ENCODE peak calls at places on chromosome 16, in ten cellular contexts. T is GM23338, A is fibroblast of lung, Y is HCT116, B is GM23248, Q is IMR-90, L is PC-3, U is endothelial cell of umbilical vein, S is mesenchymal stem cell, O is OCI-LY7. C is an unnamed sample.

GRCh38 chr16:66359012-66359411 is 7.5 kb upstream of the CDH5 start:
- DNase-seq in S (peak; percentile 18), Q (peak; percentile 19), L (peak; percentile 75), O (no peak), U (peak; percentile 82), A (peak; percentile 77), B (peak; percentile 90), Y (no peak), T (no peak), C (no peak)

GRCh38 chr16:84685210-84685609 is 14.6 kb upstream of the USP10 start:
- DNase-seq in U (no peak), B (no peak), A (no peak), T (no peak), L (no peak), S (no peak), Y (no peak), Q (no peak), O (no peak), C (no peak)

GRCh38 chr16:12639044-12639443 is 164.6 kb downstream of the CPPED1 start:
- DNase-seq in Y (no peak), B (peak; percentile 76), O (no peak), S (peak; percentile 62), T (no peak), Q (peak; percentile 39), A (peak; percentile 54), U (no peak), L (no peak), C (no peak)

GRCh38 chr16:26475579-26475978 is 591.1 kb upstream of the C16orf82 start:
- DNase-seq in O (no peak), L (no peak), U (no peak), A (no peak), Y (no peak), B (no peak), T (no peak), Q (no peak), S (no peak), C (no peak)

GRCh38 chr16:16075463-16076399 is 126.3 kb downstream of the ABCC1 start:
- DNase-seq in Q (peak; percentile 41), S (peak; percentile 72), U (no peak), T (no peak), B (no peak), A (peak; percentile 41), L (no peak), O (no peak), Y (no peak), C (no peak)

GRCh38 chr16:11494029-11494428 is 92.7 kb downstream of the LITAF start:
- DNase-seq in B (no peak), Y (no peak), Q (no peak), T (no peak), S (no peak), U (no peak), L (no peak), A (no peak), O (no peak), C (no peak)

GRCh38 chr16:27449434-27450188 is 47.6 kb downstream of the IL21R start:
- DNase-seq in U (no peak), A (no peak), O (peak; percentile 23), T (no peak), B (no peak), S (no peak), L (no peak), Y (no peak), Q (no peak), C (no peak)

GRCh38 chr16:2686912-2687507 is 4.7 kb downstream of the KCTD5 start:
- DNase-seq in B (no peak), T (no peak), Q (no peak), A (no peak), O (peak; percentile 57), S (no peak), L (no peak), Y (no peak), U (no peak), C (no peak)

GRCh38 chr16:5903153-5903552 is 805.6 kb upstream of the EEF2KMT start:
- DNase-seq in T (no peak), S (no peak), Q (no peak), A (peak; percentile 31), O (no peak), L (no peak), Y (no peak), U (no peak), B (no peak), C (no peak)

GRCh38 chr16:84144301-84144858 is 597 bp downstream of the HSDL1 start:
- DNase-seq in A (no peak), O (peak; percentile 53), Q (peak; percentile 5), T (peak; percentile 50), U (peak; percentile 48), B (peak; percentile 64), L (peak; percentile 6), Y (no peak), S (peak; percentile 41), C (peak; percentile 62)

GRCh38 chr16:53515259-53515658 is 12.2 kb upstream of the AKTIP start:
- DNase-seq in L (no peak), Y (no peak), O (no peak), A (peak; percentile 52), T (no peak), B (peak; percentile 16), U (peak; percentile 91), S (no peak), Q (peak; percentile 24), C (no peak)

DNA sequence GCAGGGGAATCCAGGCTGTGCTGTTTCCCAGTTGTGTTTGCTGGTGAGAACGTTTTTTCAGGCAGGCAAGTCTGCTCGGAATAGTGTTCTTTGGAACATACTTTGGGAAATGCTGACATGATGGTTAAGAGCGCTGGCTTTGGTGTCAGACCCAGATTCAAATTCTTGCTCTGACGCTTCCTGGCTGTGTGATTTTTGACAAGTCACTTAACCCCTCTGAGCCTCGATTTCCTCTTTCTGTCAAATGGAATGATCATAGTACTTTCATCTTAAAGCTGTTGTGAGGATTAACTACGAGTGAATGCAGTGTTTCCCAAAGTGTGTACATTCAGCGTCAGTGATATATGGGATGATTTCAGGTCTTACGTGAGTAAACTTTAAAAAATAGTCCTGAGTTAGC is 4.8 kb downstream of the FBRS start:
- DNase-seq in Q (no peak), U (no peak), B (no peak), Y (no peak), A (no peak), O (no peak), L (no peak), S (no peak), T (no peak), C (no peak)
- H3K4me2 ChIP-seq in Q (no peak overlapping the region), U (no peak overlapping the region), B (no peak overlapping the region), Y (no peak overlapping the region), A (no peak overlapping the region), O (no peak overlapping the region), L (no peak overlapping the region), S (no peak overlapping the region), T (no peak overlapping the region), C (no peak overlapping the region)

GRCh38 chr16:56428087-56428486 is 2.7 kb upstream of the AMFR start:
- DNase-seq in S (no peak), U (no peak), Q (no peak), B (peak; percentile 26), L (no peak), Y (no peak), O (no peak), T (no peak), A (no peak), C (no peak)
- H3K36me3 ChIP-seq in S (peaks cover 2% of the 10 kb centered on the region), U (peaks cover 7% of the 10 kb centered on the region), Q (peaks cover 10% of the 10 kb centered on the region), B (peaks cover 30% of the 10 kb centered on the region), L (peaks cover 4% of the 10 kb centered on the region), Y (peaks cover 2% of the 10 kb centered on the region), O (peaks cover 45% of the 10 kb centered on the region), T (peaks cover 16% of the 10 kb centered on the region), A (peaks cover 2% of the 10 kb centered on the region), C (no peaks in the 10 kb centered on the region)

GRCh38 chr16:64251742-64252141 is 870.1 kb downstream of the CDH11 start:
- DNase-seq in U (no peak), S (no peak), T (no peak), O (no peak), A (no peak), Q (no peak), Y (no peak), L (no peak), B (no peak), C (no peak)

GRCh38 chr16:64253114-64253513 is 868.7 kb downstream of the CDH11 start:
- DNase-seq in B (peak; percentile 36), L (no peak), T (no peak), O (no peak), U (no peak), Q (no peak), S (no peak), Y (no peak), A (peak; percentile 24), C (no peak)

GRCh38 chr16:64254443-64255367 is 867.2 kb downstream of the CDH11 start:
- DNase-seq in U (no peak), O (no peak), A (no peak), Y (no peak), S (no peak), Q (no peak), B (no peak), T (no peak), L (no peak), C (no peak)

GRCh38 chr16:64253525-64253924 is 868.3 kb downstream of the CDH11 start:
- DNase-seq in Y (no peak), U (no peak), A (peak; percentile 23), T (no peak), O (no peak), Q (no peak), S (no peak), L (no peak), B (no peak), C (no peak)

GRCh38 chr16:64250866-64251265 is 871.0 kb downstream of the CDH11 start:
- DNase-seq in U (peak; percentile 10), O (no peak), A (peak; percentile 61), T (no peak), B (peak; percentile 11), S (peak; percentile 15), Q (peak; percentile 47), L (no peak), Y (no peak), C (no peak)
- H2AFZ ChIP-seq in U (no peak overlapping the region), O (no peak overlapping the region), A (no peak overlapping the region), T (no peak overlapping the region), B (no peak overlapping the region), S (no peak overlapping the region), Q (no peak overlapping the region), L (no peak overlapping the region), Y (no peak overlapping the region), C (no peak overlapping the region)

DNA sequence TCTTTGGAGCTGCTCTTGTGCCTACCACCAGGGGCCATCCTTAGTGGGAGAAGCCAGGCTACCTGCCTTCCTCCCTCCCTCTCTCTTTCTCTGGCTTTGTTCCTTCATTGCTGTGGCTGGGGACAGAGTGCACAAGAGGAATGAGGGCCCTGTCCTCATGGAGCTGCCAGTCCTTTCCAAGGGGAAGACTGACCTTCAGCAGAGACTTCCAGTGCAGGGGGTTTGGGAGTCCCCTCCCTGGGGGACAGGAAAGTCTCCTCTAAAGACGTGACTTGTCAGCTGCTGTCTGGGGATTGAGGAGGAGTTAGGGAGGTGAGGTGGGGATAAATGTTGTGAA is 108.1 kb downstream of the CMIP start:
- DNase-seq in Q (no peak), T (no peak), A (no peak), B (no peak), O (no peak), S (no peak), Y (no peak), L (no peak), U (no peak), C (no peak)
- H3K4me2 ChIP-seq in Q (no peak overlapping the region), T (no peak overlapping the region), A (no peak overlapping the region), B (peak overlapping the region; percentile 67), O (no peak overlapping the region), S (no peak overlapping the region), Y (no peak overlapping the region), L (no peak overlapping the region), U (no peak overlapping the region), C (no peak overlapping the region)

C was measured in neural progenitor cell.